ENCODE peak calls at places on chromosomes 12 and 14, in seven cellular contexts. Y, G, N, Z, B, X and T are unnamed samples. For H3K4me1, the result is how much of the 10 kb centered on the place peaks cover.

GRCh38 chr12:119681953-119682352 is 14.0 kb downstream of the PRKAB1 start:
- DNase-seq in X (no peak), G (no peak), Z (no peak), Y (no peak), N (no peak), B (no peak), T (no peak)

GRCh38 chr12:47318963-47319362 is 239.2 kb upstream of the AMIGO2 start:
- DNase-seq in N (no peak), X (no peak), Z (no peak), Y (no peak), B (no peak), G (no peak), T (no peak)

GRCh38 chr12:8648598-8649205 is 13.9 kb downstream of the MFAP5 start:
- DNase-seq in N (no peak), Z (no peak), G (no peak), Y (no peak), X (no peak), B (no peak), T (no peak)

GRCh38 chr12:47360771-47361388 is 281.1 kb upstream of the AMIGO2 start:
- DNase-seq in B (no peak), Y (no peak), X (peak), N (no peak), Z (no peak), G (no peak), T (no peak)

GRCh38 chr12:2384533-2385328 is 331.9 kb downstream of the CACNA1C start:
- DNase-seq in G (no peak), Y (peak), B (no peak), X (no peak), Z (peak), N (peak), T (no peak)

GRCh38 chr12:6370994-6371754 is 4.2 kb downstream of the SCNN1A start:
- DNase-seq in B (no peak), X (no peak), Z (peak), G (peak), Y (peak), N (peak), T (peak)

GRCh38 chr14:63766616-63767015 is 38.8 kb upstream of the SGPP1 start:
- DNase-seq in Z (no peak), Y (no peak), X (no peak), N (no peak), G (no peak), B (no peak), T (no peak)

GRCh38 chr12:114812858-114813761 is 129.1 kb upstream of the TBX3 start:
- DNase-seq in Y (peak), B (no peak), Z (peak), N (no peak), X (no peak), G (peak), T (no peak)

GRCh38 chr12:46722737-46723136 is 103.1 kb downstream of the SLC38A4 start:
- DNase-seq in G (peak), B (no peak), N (peak), Y (no peak), X (no peak), Z (peak), T (no peak)

GRCh38 chr12:22229652-22230279 is 104.7 kb downstream of the ST8SIA1 start:
- DNase-seq in Y (peak), B (no peak), G (no peak), X (no peak), Z (peak), N (no peak), T (no peak)

GRCh38 chr12:89382366-89382765 is 30.1 kb upstream of the DUSP6 start:
- DNase-seq in N (no peak), Y (no peak), G (no peak), Z (no peak), B (no peak), X (no peak), T (no peak)

GRCh38 chr12:106123551-106123991 is 15.2 kb downstream of the NUAK1 start:
- DNase-seq in G (peak), Z (no peak), X (no peak), Y (no peak), B (no peak), N (peak), T (no peak)

GRCh38 chr12:111927346-111927745 is 85.3 kb downstream of the MAPKAPK5 start:
- DNase-seq in B (no peak), N (no peak), Y (no peak), G (no peak), X (no peak), Z (no peak), T (no peak)
- H3K4me1 ChIP-seq in B (under half), N (under half), Y (under half), G (under half), X (under half), Z (under half), T (under half)

GRCh38 chr12:122870867-122871664 is 24.9 kb downstream of the VPS37B start:
- DNase-seq in B (no peak), Y (peak), G (no peak), Z (peak), X (peak), N (peak), T (peak)
- H3K4me1 ChIP-seq in B (under half), Y (under half), G (under half), Z (under half), X (half or more), N (under half), T (half or more)

GRCh38 chr14:99565383-99565782 is 38.6 kb downstream of the CCDC85C start:
- DNase-seq in G (peak), N (no peak), X (no peak), Y (no peak), Z (no peak), B (no peak), T (no peak)
- H3K4me1 ChIP-seq in G (half or more), N (under half), X (under half), Y (under half), Z (under half), B (half or more), T (half or more)

GRCh38 chr14:95144849-95145248 is 12.5 kb downstream of the DICER1 start:
- DNase-seq in X (no peak), Z (no peak), Y (no peak), B (no peak), G (no peak), N (no peak), T (no peak)
- H3K4me1 ChIP-seq in X (under half), Z (under half), Y (under half), B (under half), G (under half), N (under half), T (half or more)

GRCh38 chr14:53882684-53883083 is 73.9 kb downstream of the BMP4 start:
- DNase-seq in Y (no peak), Z (peak), X (no peak), G (no peak), B (no peak), N (no peak), T (no peak)

GRCh38 chr14:53879747-53880146 is 76.9 kb downstream of the BMP4 start:
- DNase-seq in B (no peak), N (no peak), Z (no peak), Y (no peak), X (no peak), G (no peak), T (no peak)

GRCh38 chr14:53880761-53881160 is 75.9 kb downstream of the BMP4 start:
- DNase-seq in B (no peak), G (no peak), X (no peak), Y (no peak), N (no peak), Z (no peak), T (no peak)

GRCh38 chr14:53881921-53882320 is 74.7 kb downstream of the BMP4 start:
- DNase-seq in Y (no peak), B (no peak), N (no peak), Z (no peak), G (no peak), X (no peak), T (no peak)

DNA sequence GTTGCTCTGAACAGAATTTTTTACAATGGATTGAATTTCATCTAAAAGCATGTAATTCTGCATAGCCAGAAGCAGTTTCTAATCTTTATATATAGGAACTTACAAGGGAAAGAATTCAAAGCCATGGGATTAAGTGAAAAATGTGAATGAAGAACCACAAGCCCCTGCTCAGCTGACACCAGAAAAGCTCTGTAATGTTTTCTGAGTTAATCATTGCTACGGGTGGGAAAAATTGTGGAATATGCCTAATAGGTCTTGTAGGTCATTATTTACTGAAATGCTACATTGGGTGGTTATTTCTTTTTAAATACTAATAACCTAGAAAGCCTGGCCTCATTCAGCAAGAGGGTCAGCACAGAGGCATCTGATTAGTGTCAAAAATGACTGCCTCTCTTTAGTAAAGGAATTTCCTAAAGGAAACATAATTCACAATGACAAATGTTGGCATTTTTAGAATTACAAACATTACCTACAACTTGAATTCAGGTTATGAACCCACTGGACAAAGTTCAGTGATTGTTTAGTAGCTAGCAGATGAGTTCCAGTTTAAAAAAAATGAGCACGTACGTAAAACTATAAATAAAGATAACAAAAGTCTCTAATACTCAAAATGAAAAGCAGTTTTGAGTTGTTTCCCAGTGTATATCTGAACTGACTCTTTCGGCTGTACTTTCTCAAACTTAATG is 75.3 kb downstream of the BMP4 start:
- DNase-seq in G (no peak), Z (peak), Y (peak), B (no peak), X (no peak), N (no peak), T (no peak)
- H3K4me1 ChIP-seq in G (under half), Z (under half), Y (under half), B (under half), X (under half), N (under half), T (under half)

GRCh38 chr14:95507701-95508103 is 8.7 kb downstream of the SYNE3 start:
- DNase-seq in X (no peak), Y (peak), N (peak), B (peak), Z (peak), G (peak), T (no peak)
- H3K4me1 ChIP-seq in X (under half), Y (under half), N (under half), B (under half), Z (under half), G (under half), T (under half)

GRCh38 chr12:109792992-109793391 is 40.2 kb downstream of the TRPV4 start:
- DNase-seq in Y (no peak), N (no peak), G (no peak), Z (no peak), B (no peak), X (no peak), T (no peak)

GRCh38 chr12:109796057-109796456 is 37.1 kb downstream of the TRPV4 start:
- DNase-seq in N (no peak), B (no peak), G (no peak), Z (no peak), X (no peak), Y (no peak), T (no peak)

GRCh38 chr12:109793411-109793810 is 39.8 kb downstream of the TRPV4 start:
- DNase-seq in B (no peak), X (no peak), N (no peak), Z (no peak), Y (no peak), G (no peak), T (no peak)

GRCh38 chr12:109793826-109794501 is 39.2 kb downstream of the TRPV4 start:
- DNase-seq in Z (no peak), G (no peak), N (no peak), Y (no peak), X (no peak), B (no peak), T (no peak)

DNA sequence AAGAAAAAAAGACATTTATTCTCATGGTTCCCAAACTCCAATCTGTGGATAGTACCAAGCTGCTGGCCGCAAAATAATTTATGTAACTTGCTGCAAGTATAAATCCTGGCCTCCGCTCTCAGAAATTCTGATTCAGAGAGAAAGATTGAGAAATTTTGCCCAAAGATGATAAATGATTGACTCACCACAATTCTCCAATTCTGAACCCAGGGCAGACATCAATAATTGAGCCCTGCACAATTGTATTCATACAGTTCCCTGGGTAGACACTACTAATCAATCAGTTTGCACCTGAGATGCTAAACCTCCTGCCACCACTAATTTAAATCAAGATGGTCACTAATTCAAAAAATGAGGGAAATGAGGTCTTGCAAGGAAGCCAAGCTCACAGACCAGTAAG is 38.2 kb downstream of the TRPV4 start:
- DNase-seq in N (peak), B (no peak), X (no peak), G (peak), Y (peak), Z (peak), T (no peak)
- H3K4me1 ChIP-seq in N (under half), B (under half), X (under half), G (under half), Y (under half), Z (under half), T (under half)

DNA sequence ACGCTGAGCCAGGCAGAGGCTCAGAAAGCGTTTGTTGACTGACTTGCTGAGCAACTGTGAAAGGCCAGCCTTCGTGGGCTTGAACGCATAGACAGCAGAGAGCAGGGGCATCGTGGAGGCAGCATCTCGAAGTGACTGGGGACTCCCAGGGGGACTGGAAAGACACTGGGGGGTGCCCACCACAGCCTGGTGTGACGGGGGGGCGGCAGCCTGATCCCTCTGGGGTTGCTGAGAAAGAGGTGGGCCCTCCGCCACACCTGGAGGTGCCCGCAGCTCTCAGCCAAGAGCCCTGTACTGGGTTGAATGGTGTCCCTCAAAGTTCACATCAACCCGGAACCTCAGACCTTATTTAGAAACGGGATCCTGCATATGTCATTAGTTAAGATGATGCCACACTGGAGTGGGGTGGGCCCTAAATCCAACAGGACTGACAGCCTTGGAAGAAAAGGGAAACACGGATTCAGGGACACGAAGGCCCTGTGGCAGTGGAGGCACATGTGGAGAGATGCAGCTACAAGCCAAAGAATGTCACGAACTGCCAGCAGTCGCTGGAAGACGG is 84.6 kb downstream of the RFLNA start:
- DNase-seq in N (no peak), G (no peak), B (no peak), X (no peak), Z (no peak), Y (no peak), T (no peak)
- H3K4me1 ChIP-seq in N (under half), G (half or more), B (under half), X (under half), Z (under half), Y (under half), T (under half)